ENCODE peak calls at places on chromosomes 1 and 21, in ten cellular contexts. One of them, this sample, is unnamed. For H3K4me1, the result is how much of the 10 kb centered on the place peaks cover.

GRCh38 chr1:239874831-239875230 is 216.9 kb upstream of the FMN2 start:
- DNase-seq in right atrium auricular region: no peak
- DNase-seq in mucosa of descending colon: no peak
- DNase-seq in effector memory CD4-positive, alpha-beta T cell: no peak
- DNase-seq in cardiac muscle cell: no peak
- DNase-seq in heart left ventricle: no peak
- DNase-seq in Peyer's patch: no peak
- DNase-seq in left ventricle myocardium inferior: no peak
- DNase-seq in esophagus muscularis mucosa: no peak
- DNase-seq in fibroblast of lung: no peak
- DNase-seq in this sample: no peak

GRCh38 chr1:41735587-41736290 is 183.0 kb downstream of the HIVEP3 start:
- DNase-seq in Peyer's patch: no peak
- DNase-seq in left ventricle myocardium inferior: peak
- DNase-seq in cardiac muscle cell: peak
- DNase-seq in effector memory CD4-positive, alpha-beta T cell: no peak
- DNase-seq in fibroblast of lung: no peak
- DNase-seq in esophagus muscularis mucosa: no peak
- DNase-seq in mucosa of descending colon: peak
- DNase-seq in right atrium auricular region: no peak
- DNase-seq in heart left ventricle: peak
- DNase-seq in this sample: no peak

GRCh38 chr1:231383159-231383855 is 38.8 kb downstream of the EGLN1 start:
- DNase-seq in esophagus muscularis mucosa: no peak
- DNase-seq in Peyer's patch: no peak
- DNase-seq in heart left ventricle: no peak
- DNase-seq in cardiac muscle cell: no peak
- DNase-seq in effector memory CD4-positive, alpha-beta T cell: no peak
- DNase-seq in fibroblast of lung: no peak
- DNase-seq in left ventricle myocardium inferior: no peak
- DNase-seq in right atrium auricular region: no peak
- DNase-seq in mucosa of descending colon: no peak
- DNase-seq in this sample: no peak

GRCh38 chr1:73160759-73161158 is 878.4 kb upstream of the NEGR1 start:
- DNase-seq in effector memory CD4-positive, alpha-beta T cell: no peak
- DNase-seq in cardiac muscle cell: no peak
- DNase-seq in fibroblast of lung: no peak
- DNase-seq in esophagus muscularis mucosa: no peak
- DNase-seq in Peyer's patch: no peak
- DNase-seq in mucosa of descending colon: no peak
- DNase-seq in left ventricle myocardium inferior: no peak
- DNase-seq in right atrium auricular region: no peak
- DNase-seq in heart left ventricle: no peak
- DNase-seq in this sample: no peak

GRCh38 chr1:50425376-50426107 is 2.3 kb upstream of the DMRTA2 start:
- DNase-seq in heart left ventricle: no peak
- DNase-seq in esophagus muscularis mucosa: no peak
- DNase-seq in Peyer's patch: no peak
- DNase-seq in cardiac muscle cell: peak
- DNase-seq in left ventricle myocardium inferior: no peak
- DNase-seq in mucosa of descending colon: no peak
- DNase-seq in fibroblast of lung: no peak
- DNase-seq in right atrium auricular region: no peak
- DNase-seq in effector memory CD4-positive, alpha-beta T cell: no peak
- DNase-seq in this sample: no peak

GRCh38 chr1:115771847-115772457 is 3.4 kb upstream of the CASQ2 start:
- DNase-seq in right atrium auricular region: peak
- DNase-seq in heart left ventricle: peak
- DNase-seq in effector memory CD4-positive, alpha-beta T cell: no peak
- DNase-seq in left ventricle myocardium inferior: peak
- DNase-seq in cardiac muscle cell: peak
- DNase-seq in esophagus muscularis mucosa: peak
- DNase-seq in mucosa of descending colon: no peak
- DNase-seq in Peyer's patch: peak
- DNase-seq in fibroblast of lung: peak
- DNase-seq in this sample: peak

GRCh38 chr1:24911651-24912144 is 18.4 kb downstream of the RUNX3 start:
- DNase-seq in esophagus muscularis mucosa: no peak
- DNase-seq in heart left ventricle: no peak
- DNase-seq in effector memory CD4-positive, alpha-beta T cell: no peak
- DNase-seq in cardiac muscle cell: no peak
- DNase-seq in right atrium auricular region: no peak
- DNase-seq in left ventricle myocardium inferior: no peak
- DNase-seq in mucosa of descending colon: no peak
- DNase-seq in fibroblast of lung: no peak
- DNase-seq in Peyer's patch: no peak
- DNase-seq in this sample: no peak

GRCh38 chr1:181038399-181038873 is 4.7 kb downstream of the MR1 start:
- DNase-seq in effector memory CD4-positive, alpha-beta T cell: peak
- DNase-seq in heart left ventricle: peak
- DNase-seq in Peyer's patch: peak
- DNase-seq in fibroblast of lung: peak
- DNase-seq in esophagus muscularis mucosa: no peak
- DNase-seq in right atrium auricular region: no peak
- DNase-seq in cardiac muscle cell: peak
- DNase-seq in left ventricle myocardium inferior: no peak
- DNase-seq in mucosa of descending colon: no peak
- DNase-seq in this sample: peak

GRCh38 chr1:166975361-166976129 is at the start of gene ILDR2:
- DNase-seq in esophagus muscularis mucosa: peak
- DNase-seq in mucosa of descending colon: peak
- DNase-seq in fibroblast of lung: peak
- DNase-seq in cardiac muscle cell: peak
- DNase-seq in heart left ventricle: peak
- DNase-seq in Peyer's patch: peak
- DNase-seq in right atrium auricular region: peak
- DNase-seq in left ventricle myocardium inferior: peak
- DNase-seq in effector memory CD4-positive, alpha-beta T cell: peak
- DNase-seq in this sample: peak

GRCh38 chr1:166971252-166971651 is 4.1 kb downstream of the ILDR2 start:
- DNase-seq in mucosa of descending colon: no peak
- DNase-seq in cardiac muscle cell: no peak
- DNase-seq in effector memory CD4-positive, alpha-beta T cell: no peak
- DNase-seq in Peyer's patch: no peak
- DNase-seq in fibroblast of lung: no peak
- DNase-seq in esophagus muscularis mucosa: peak
- DNase-seq in left ventricle myocardium inferior: no peak
- DNase-seq in right atrium auricular region: no peak
- DNase-seq in heart left ventricle: no peak
- DNase-seq in this sample: no peak

GRCh38 chr1:166974647-166975345 is 544 bp downstream of the ILDR2 start:
- DNase-seq in esophagus muscularis mucosa: peak
- DNase-seq in left ventricle myocardium inferior: no peak
- DNase-seq in fibroblast of lung: no peak
- DNase-seq in right atrium auricular region: no peak
- DNase-seq in Peyer's patch: no peak
- DNase-seq in heart left ventricle: no peak
- DNase-seq in effector memory CD4-positive, alpha-beta T cell: no peak
- DNase-seq in cardiac muscle cell: no peak
- DNase-seq in mucosa of descending colon: no peak
- DNase-seq in this sample: no peak

GRCh38 chr1:166972193-166972592 is 3.1 kb downstream of the ILDR2 start:
- DNase-seq in Peyer's patch: no peak
- DNase-seq in right atrium auricular region: no peak
- DNase-seq in effector memory CD4-positive, alpha-beta T cell: no peak
- DNase-seq in fibroblast of lung: no peak
- DNase-seq in left ventricle myocardium inferior: no peak
- DNase-seq in heart left ventricle: no peak
- DNase-seq in mucosa of descending colon: no peak
- DNase-seq in cardiac muscle cell: no peak
- DNase-seq in esophagus muscularis mucosa: peak
- DNase-seq in this sample: no peak

DNA sequence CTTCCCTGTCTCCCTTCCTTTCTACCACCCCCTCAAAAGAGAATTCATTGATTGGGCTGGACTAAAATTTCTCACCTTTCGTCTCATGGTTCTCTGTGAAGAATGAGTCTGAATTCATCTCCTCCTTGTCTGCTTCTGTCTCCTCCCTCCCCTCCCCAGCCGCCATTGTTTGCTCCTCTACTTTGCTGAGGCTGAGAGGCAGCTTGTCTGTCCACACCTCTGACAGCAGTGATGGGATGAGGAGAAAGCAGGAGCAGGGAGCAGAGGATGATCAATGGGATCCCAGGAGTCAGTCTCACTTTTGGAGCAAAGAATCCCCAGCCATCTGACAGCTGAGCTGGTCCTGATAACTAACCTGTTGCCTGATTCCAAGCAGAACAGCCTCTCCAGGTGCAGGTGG is 2.5 kb downstream of the ILDR2 start:
- DNase-seq in esophagus muscularis mucosa: peak
- DNase-seq in Peyer's patch: no peak
- DNase-seq in heart left ventricle: no peak
- DNase-seq in mucosa of descending colon: no peak
- DNase-seq in effector memory CD4-positive, alpha-beta T cell: no peak
- DNase-seq in cardiac muscle cell: no peak
- DNase-seq in fibroblast of lung: no peak
- DNase-seq in right atrium auricular region: no peak
- DNase-seq in left ventricle myocardium inferior: no peak
- DNase-seq in this sample: no peak
- H3K4me1 ChIP-seq in esophagus muscularis mucosa: under half
- H3K4me1 ChIP-seq in Peyer's patch: under half
- H3K4me1 ChIP-seq in heart left ventricle: under half
- H3K4me1 ChIP-seq in mucosa of descending colon: under half
- H3K4me1 ChIP-seq in effector memory CD4-positive, alpha-beta T cell: under half
- H3K4me1 ChIP-seq in cardiac muscle cell: under half
- H3K4me1 ChIP-seq in fibroblast of lung: under half
- H3K4me1 ChIP-seq in right atrium auricular region: under half
- H3K4me1 ChIP-seq in left ventricle myocardium inferior: under half
- H3K4me1 ChIP-seq in this sample: under half

GRCh38 chr1:154418062-154418897 is 13.1 kb downstream of the IL6R start:
- DNase-seq in cardiac muscle cell: no peak
- DNase-seq in mucosa of descending colon: peak
- DNase-seq in fibroblast of lung: peak
- DNase-seq in heart left ventricle: no peak
- DNase-seq in effector memory CD4-positive, alpha-beta T cell: no peak
- DNase-seq in right atrium auricular region: no peak
- DNase-seq in Peyer's patch: peak
- DNase-seq in esophagus muscularis mucosa: no peak
- DNase-seq in left ventricle myocardium inferior: no peak
- DNase-seq in this sample: no peak

GRCh38 chr1:154419620-154420020 is 14.5 kb downstream of the IL6R start:
- DNase-seq in right atrium auricular region: peak
- DNase-seq in left ventricle myocardium inferior: peak
- DNase-seq in fibroblast of lung: peak
- DNase-seq in effector memory CD4-positive, alpha-beta T cell: no peak
- DNase-seq in cardiac muscle cell: peak
- DNase-seq in esophagus muscularis mucosa: peak
- DNase-seq in Peyer's patch: peak
- DNase-seq in heart left ventricle: peak
- DNase-seq in mucosa of descending colon: peak
- DNase-seq in this sample: peak

GRCh38 chr1:154420172-154420571 is 15.0 kb downstream of the IL6R start:
- DNase-seq in esophagus muscularis mucosa: peak
- DNase-seq in effector memory CD4-positive, alpha-beta T cell: peak
- DNase-seq in mucosa of descending colon: peak
- DNase-seq in fibroblast of lung: peak
- DNase-seq in heart left ventricle: peak
- DNase-seq in left ventricle myocardium inferior: peak
- DNase-seq in cardiac muscle cell: peak
- DNase-seq in right atrium auricular region: peak
- DNase-seq in Peyer's patch: peak
- DNase-seq in this sample: peak

GRCh38 chr1:154417338-154417608 is 12.1 kb downstream of the IL6R start:
- DNase-seq in right atrium auricular region: no peak
- DNase-seq in left ventricle myocardium inferior: no peak
- DNase-seq in Peyer's patch: peak
- DNase-seq in effector memory CD4-positive, alpha-beta T cell: no peak
- DNase-seq in mucosa of descending colon: no peak
- DNase-seq in esophagus muscularis mucosa: no peak
- DNase-seq in heart left ventricle: no peak
- DNase-seq in fibroblast of lung: no peak
- DNase-seq in cardiac muscle cell: no peak
- DNase-seq in this sample: no peak

DNA sequence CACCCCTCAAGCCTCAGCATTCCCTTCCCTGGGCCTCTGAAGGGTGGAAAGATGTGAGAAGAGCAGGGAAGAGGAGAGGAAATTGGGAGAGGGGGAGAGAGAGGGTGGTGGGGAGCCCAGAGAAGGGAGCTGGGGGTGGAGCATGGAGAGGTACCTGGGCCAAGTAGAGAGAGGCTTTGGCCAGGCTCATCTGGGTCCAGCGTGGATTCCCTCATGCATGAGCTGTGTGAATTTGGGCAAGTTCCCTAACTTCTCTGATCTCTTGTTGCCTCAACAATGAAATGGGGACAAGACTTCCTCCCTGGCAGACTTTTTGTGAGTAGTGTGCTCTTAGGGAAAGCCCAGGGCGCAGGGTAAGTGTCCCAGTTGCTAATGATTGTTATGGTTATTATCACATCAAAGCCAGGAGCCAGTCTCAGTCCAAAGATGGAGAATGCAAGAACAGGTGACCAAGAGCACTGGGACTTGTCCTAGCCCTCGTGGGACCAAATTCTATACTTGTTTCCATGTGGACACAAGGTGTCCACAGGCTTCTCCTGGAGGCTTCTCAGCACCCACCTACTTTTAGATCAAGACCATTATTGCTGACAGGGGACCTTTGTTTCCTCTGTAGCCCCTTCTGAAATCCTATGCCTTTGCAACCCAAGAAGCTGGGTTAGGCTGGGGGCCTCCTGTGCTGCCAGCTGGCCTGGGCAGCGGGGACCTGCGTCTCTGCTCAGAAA is 13.9 kb downstream of the IL6R start:
- DNase-seq in mucosa of descending colon: no peak
- DNase-seq in right atrium auricular region: no peak
- DNase-seq in fibroblast of lung: no peak
- DNase-seq in left ventricle myocardium inferior: no peak
- DNase-seq in effector memory CD4-positive, alpha-beta T cell: no peak
- DNase-seq in heart left ventricle: no peak
- DNase-seq in esophagus muscularis mucosa: no peak
- DNase-seq in Peyer's patch: peak
- DNase-seq in cardiac muscle cell: no peak
- DNase-seq in this sample: no peak
- H3K4me3 ChIP-seq in mucosa of descending colon: no peak
- H3K4me3 ChIP-seq in right atrium auricular region: no peak
- H3K4me3 ChIP-seq in fibroblast of lung: no peak
- H3K4me3 ChIP-seq in left ventricle myocardium inferior: peak
- H3K4me3 ChIP-seq in effector memory CD4-positive, alpha-beta T cell: peak
- H3K4me3 ChIP-seq in heart left ventricle: peak
- H3K4me3 ChIP-seq in esophagus muscularis mucosa: peak
- H3K4me3 ChIP-seq in Peyer's patch: no peak
- H3K4me3 ChIP-seq in cardiac muscle cell: no peak
- H3K4me3 ChIP-seq in this sample: peak

DNA sequence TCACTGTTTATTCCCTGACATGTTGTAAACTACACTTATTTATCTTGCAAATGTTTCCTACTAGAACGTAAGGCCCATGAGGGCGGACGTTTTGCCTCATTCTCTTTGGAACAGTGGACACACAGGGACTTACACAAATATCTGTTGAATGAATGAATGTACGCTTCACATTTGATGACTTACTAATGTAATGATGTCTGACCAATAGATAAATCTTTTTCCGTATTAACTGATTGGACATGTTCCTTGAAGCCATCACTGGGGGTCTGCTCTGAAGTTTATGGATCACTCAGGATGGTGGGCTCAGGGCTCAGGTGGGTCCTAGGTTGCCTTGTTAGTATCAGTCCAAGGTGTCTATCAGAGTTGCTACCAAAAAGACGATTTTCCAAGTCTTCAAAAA is 763.2 kb upstream of the TPTE start:
- DNase-seq in fibroblast of lung: no peak
- DNase-seq in cardiac muscle cell: no peak
- DNase-seq in effector memory CD4-positive, alpha-beta T cell: no peak
- DNase-seq in esophagus muscularis mucosa: peak
- DNase-seq in Peyer's patch: no peak
- DNase-seq in right atrium auricular region: no peak
- DNase-seq in heart left ventricle: no peak
- DNase-seq in left ventricle myocardium inferior: no peak
- DNase-seq in mucosa of descending colon: no peak
- DNase-seq in this sample: no peak
- H3K4me1 ChIP-seq in fibroblast of lung: under half
- H3K4me1 ChIP-seq in cardiac muscle cell: under half
- H3K4me1 ChIP-seq in effector memory CD4-positive, alpha-beta T cell: under half
- H3K4me1 ChIP-seq in esophagus muscularis mucosa: under half
- H3K4me1 ChIP-seq in Peyer's patch: under half
- H3K4me1 ChIP-seq in right atrium auricular region: under half
- H3K4me1 ChIP-seq in heart left ventricle: under half
- H3K4me1 ChIP-seq in left ventricle myocardium inferior: under half
- H3K4me1 ChIP-seq in mucosa of descending colon: under half
- H3K4me1 ChIP-seq in this sample: under half

GRCh38 chr1:169118227-169118626 is 11.7 kb downstream of the ATP1B1 start:
- DNase-seq in esophagus muscularis mucosa: no peak
- DNase-seq in left ventricle myocardium inferior: no peak
- DNase-seq in right atrium auricular region: no peak
- DNase-seq in effector memory CD4-positive, alpha-beta T cell: no peak
- DNase-seq in heart left ventricle: no peak
- DNase-seq in cardiac muscle cell: no peak
- DNase-seq in fibroblast of lung: no peak
- DNase-seq in Peyer's patch: no peak
- DNase-seq in mucosa of descending colon: no peak
- DNase-seq in this sample: no peak

GRCh38 chr1:169113613-169114119 is 7.2 kb downstream of the ATP1B1 start:
- DNase-seq in effector memory CD4-positive, alpha-beta T cell: no peak
- DNase-seq in esophagus muscularis mucosa: no peak
- DNase-seq in fibroblast of lung: peak
- DNase-seq in Peyer's patch: no peak
- DNase-seq in left ventricle myocardium inferior: no peak
- DNase-seq in heart left ventricle: peak
- DNase-seq in right atrium auricular region: no peak
- DNase-seq in cardiac muscle cell: peak
- DNase-seq in mucosa of descending colon: no peak
- DNase-seq in this sample: peak

GRCh38 chr1:169117014-169117413 is 10.5 kb downstream of the ATP1B1 start:
- DNase-seq in effector memory CD4-positive, alpha-beta T cell: no peak
- DNase-seq in mucosa of descending colon: no peak
- DNase-seq in fibroblast of lung: no peak
- DNase-seq in left ventricle myocardium inferior: no peak
- DNase-seq in right atrium auricular region: no peak
- DNase-seq in heart left ventricle: no peak
- DNase-seq in cardiac muscle cell: no peak
- DNase-seq in Peyer's patch: no peak
- DNase-seq in esophagus muscularis mucosa: no peak
- DNase-seq in this sample: no peak

GRCh38 chr1:169117599-169117998 is 11.1 kb downstream of the ATP1B1 start:
- DNase-seq in mucosa of descending colon: no peak
- DNase-seq in left ventricle myocardium inferior: no peak
- DNase-seq in cardiac muscle cell: no peak
- DNase-seq in Peyer's patch: no peak
- DNase-seq in right atrium auricular region: no peak
- DNase-seq in heart left ventricle: no peak
- DNase-seq in fibroblast of lung: no peak
- DNase-seq in esophagus muscularis mucosa: no peak
- DNase-seq in effector memory CD4-positive, alpha-beta T cell: no peak
- DNase-seq in this sample: no peak

DNA sequence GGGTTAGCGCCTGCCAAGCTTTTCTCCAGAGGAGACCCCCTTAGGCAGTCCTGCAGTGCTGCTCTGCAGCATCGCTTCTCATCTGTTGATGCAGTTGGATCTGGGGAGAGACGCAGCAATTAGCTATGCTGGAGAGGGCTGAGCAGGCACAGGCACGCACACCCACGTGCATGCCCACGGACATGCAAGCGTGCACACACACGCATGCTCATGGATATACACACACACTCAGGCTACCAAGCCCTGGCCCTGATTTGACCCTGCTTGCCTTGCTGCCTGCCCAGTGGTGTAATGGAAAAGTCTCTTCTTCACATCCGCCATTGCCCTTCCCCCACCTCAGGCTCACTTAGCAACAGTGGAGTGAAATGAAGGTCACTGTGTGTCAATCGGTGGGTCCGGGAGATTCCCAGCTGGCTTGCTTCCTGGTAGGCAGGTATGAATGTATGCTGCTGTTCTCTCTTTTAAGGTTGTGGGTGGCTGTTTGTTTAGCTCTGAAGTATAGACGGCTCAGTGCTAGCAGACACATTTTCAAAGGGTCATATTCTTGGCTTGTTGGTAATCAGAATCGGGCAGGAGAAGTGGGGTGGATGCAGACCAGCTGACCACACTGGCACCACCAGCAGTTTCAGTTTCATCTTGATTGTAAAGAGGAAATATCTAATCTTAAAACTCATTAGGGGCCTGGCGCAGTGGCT is 9.5 kb downstream of the ATP1B1 start:
- DNase-seq in heart left ventricle: peak
- DNase-seq in right atrium auricular region: no peak
- DNase-seq in effector memory CD4-positive, alpha-beta T cell: no peak
- DNase-seq in fibroblast of lung: peak
- DNase-seq in esophagus muscularis mucosa: no peak
- DNase-seq in Peyer's patch: peak
- DNase-seq in left ventricle myocardium inferior: peak
- DNase-seq in cardiac muscle cell: peak
- DNase-seq in mucosa of descending colon: peak
- DNase-seq in this sample: peak
- H3K4me3 ChIP-seq in heart left ventricle: peak
- H3K4me3 ChIP-seq in right atrium auricular region: no peak
- H3K4me3 ChIP-seq in effector memory CD4-positive, alpha-beta T cell: no peak
- H3K4me3 ChIP-seq in fibroblast of lung: no peak
- H3K4me3 ChIP-seq in esophagus muscularis mucosa: peak
- H3K4me3 ChIP-seq in Peyer's patch: peak
- H3K4me3 ChIP-seq in left ventricle myocardium inferior: peak
- H3K4me3 ChIP-seq in cardiac muscle cell: no peak
- H3K4me3 ChIP-seq in mucosa of descending colon: no peak
- H3K4me3 ChIP-seq in this sample: no peak